ENCODE peak calls at places on chromosomes 11 and 22, in seven cellular contexts. S is HFFc6; A is stimulated activated effector memory CD8-positive, alpha-beta T cell treated with anti-CD3 and anti-CD28 coated beads, Interleukin-12 subunit alpha, Interleukin-12 subunit beta, amount 100 ng/mL, for 72 hours; D is lower lobe of right lung; V is ovary; M is A673; N is stimulated activated CD8-positive, alpha-beta memory T cell treated with anti-CD3 and anti-CD28 coated beads, Interleukin-15, amount 100 ng/mL, for 4 hours. W is an unnamed sample.

GRCh38 chr11:105108247-105108646 is 31.3 kb downstream of the CARD18 start:
- DNase-seq in S (no peak), A (no peak), D (no peak), V (no peak), M (no peak), N (no peak), W (no peak)

GRCh38 chr11:3195251-3196160 is 23.1 kb downstream of the MRGPRG start:
- DNase-seq in S (no peak), A (no peak), D (peak; percentile 43), V (no peak), M (peak; percentile 20), N (no peak), W (no peak)

GRCh38 chr22:23922921-23923320 is 28.7 kb downstream of the MIF start:
- DNase-seq in S (no peak), A (no peak), D (no peak), V (no peak), M (no peak), N (no peak), W (no peak)

GRCh38 chr11:13924801-13925327 is 37.7 kb upstream of the SPON1 start:
- DNase-seq in S (no peak), A (no peak), D (no peak), V (no peak), M (no peak), N (no peak), W (peak; percentile 6)

GRCh38 chr22:44358723-44359440 is 46.1 kb upstream of the SHISAL1 start:
- DNase-seq in S (no peak), A (no peak), D (peak; percentile 29), V (peak; percentile 30), M (no peak), N (no peak), W (no peak)

GRCh38 chr11:122101625-122102291 is 14.3 kb downstream of the BLID start:
- DNase-seq in S (peak; percentile 88), A (no peak), D (no peak), V (peak; percentile 82), M (peak; percentile 93), N (no peak), W (peak; percentile 97)

GRCh38 chr11:87351671-87352070 is 313.9 kb downstream of the TMEM135 start:
- DNase-seq in S (no peak), A (no peak), D (no peak), V (no peak), M (no peak), N (no peak), W (no peak)

GRCh38 chr22:46183733-46184132 is 33.4 kb downstream of the PPARA start:
- DNase-seq in S (no peak), A (no peak), D (no peak), V (no peak), M (no peak), N (no peak), W (no peak)

GRCh38 chr11:86955111-86955673 is at the start of gene FZD4:
- DNase-seq in S (peak; percentile 81), A (peak; percentile 83), D (peak; percentile 93), V (peak; percentile 93), M (peak; percentile 97), N (no peak), W (peak; percentile 79)

GRCh38 chr11:83335446-83336070 is 49.4 kb upstream of the CCDC90B start:
- DNase-seq in S (no peak), A (no peak), D (no peak), V (no peak), M (no peak), N (no peak), W (no peak)

GRCh38 chr11:1853376-1854131 is 670 bp downstream of the LSP1 start:
- DNase-seq in S (no peak), A (peak; percentile 77), D (no peak), V (no peak), M (no peak), N (no peak), W (no peak)

GRCh38 chr11:66467034-66467659 is 442 bp downstream of the PELI3 start:
- DNase-seq in S (no peak), A (no peak), D (peak; percentile 71), V (peak; percentile 49), M (peak; percentile 63), N (peak; percentile 16), W (no peak)

GRCh38 chr11:119363874-119364590 is 17.5 kb downstream of the USP2 start:
- DNase-seq in S (no peak), A (no peak), D (peak; percentile 70), V (peak; percentile 70), M (peak; percentile 68), N (peak; percentile 25), W (peak; percentile 73)

GRCh38 chr11:29012507-29012906 is 904.3 kb downstream of the METTL15 start:
- DNase-seq in S (no peak), A (no peak), D (no peak), V (no peak), M (no peak), N (no peak), W (no peak)

GRCh38 chr11:78380615-78381029 is 37.0 kb downstream of the GAB2 start:
- DNase-seq in S (peak; percentile 25), A (no peak), D (no peak), V (no peak), M (peak; percentile 91), N (no peak), W (no peak)

W was measured in hippocampal formation.